ENCODE peak calls at places on chromosomes 7 and 10, in seven cellular contexts. N is GDM1, W is upper lobe of right lung, Y is NCI-H1105 treated with DMSO at 0.1 percent for 48 hours, G is pancreas, K is osteocyte, J is head of caudate nucleus. I is an unnamed sample.

GRCh38 chr7:100674441-100675407 is 1.2 kb downstream of the GNB2 start:
- DNase-seq in N (no peak), W (peak; percentile 78), Y (no peak), G (peak; percentile 63), K (no peak), J (no peak), I (no peak)

GRCh38 chr10:28202941-28203352 is 99.9 kb downstream of the MPP7 start:
- DNase-seq in N (no peak), W (no peak), Y (no peak), G (peak; percentile 10), K (no peak), J (no peak), I (no peak)

GRCh38 chr10:131165092-131165491 is 146.4 kb downstream of the TCERG1L start:
- DNase-seq in N (no peak), W (no peak), Y (no peak), G (no peak), K (no peak), J (no peak), I (no peak)

GRCh38 chr10:86188326-86188725 is 178.3 kb downstream of the GRID1 start:
- DNase-seq in N (no peak), W (peak; percentile 32), Y (no peak), G (no peak), K (peak; percentile 62), J (peak; percentile 72), I (no peak)

GRCh38 chr10:50988792-50989191 is 85.5 kb upstream of the PRKG1 start:
- DNase-seq in N (no peak), W (no peak), Y (no peak), G (no peak), K (no peak), J (no peak), I (no peak)

GRCh38 chr7:68063171-68063570 is 1066.5 kb downstream of the TYW1 start:
- DNase-seq in N (no peak), W (no peak), Y (no peak), G (peak; percentile 12), K (no peak), J (peak; percentile 39), I (peak; percentile 28)

GRCh38 chr7:155992107-155992506 is 179.8 kb upstream of the SHH start:
- DNase-seq in N (no peak), W (no peak), Y (no peak), G (no peak), K (no peak), J (no peak), I (no peak)

GRCh38 chr10:92574545-92575377 is 868 bp upstream of the IDE start:
- DNase-seq in N (no peak), W (no peak), Y (peak; percentile 30), G (no peak), K (no peak), J (no peak), I (peak; percentile 66)

GRCh38 chr10:101772895-101773761 is 2.8 kb downstream of the FGF8 start:
- DNase-seq in N (no peak), W (peak; percentile 25), Y (no peak), G (no peak), K (peak; percentile 60), J (peak; percentile 20), I (no peak)

GRCh38 chr10:2985729-2986232 is 81.6 kb upstream of the PFKP start:
- DNase-seq in N (no peak), W (peak; percentile 75), Y (no peak), G (peak; percentile 58), K (no peak), J (no peak), I (no peak)

GRCh38 chr7:129072410-129073063 is 17.6 kb upstream of the TNPO3 start:
- DNase-seq in N (peak; percentile 1), W (no peak), Y (no peak), G (no peak), K (peak; percentile 44), J (no peak), I (peak; percentile 3)

GRCh38 chr7:2796358-2797352 is 47.5 kb downstream of the GNA12 start:
- DNase-seq in N (no peak), W (no peak), Y (no peak), G (no peak), K (no peak), J (no peak), I (no peak)

GRCh38 chr7:80361948-80362347 is 149.9 kb downstream of the GNAT3 start:
- DNase-seq in N (no peak), W (no peak), Y (no peak), G (no peak), K (no peak), J (no peak), I (no peak)

GRCh38 chr10:104580774-104581675 is 60.1 kb upstream of the SORCS3 start:
- DNase-seq in N (peak; percentile 17), W (peak; percentile 70), Y (peak; percentile 50), G (peak; percentile 80), K (no peak), J (peak; percentile 87), I (peak; percentile 34)

GRCh38 chr10:128463991-128464755 is 337.9 kb upstream of the MKI67 start:
- DNase-seq in N (no peak), W (peak; percentile 76), Y (no peak), G (no peak), K (peak; percentile 97), J (peak; percentile 53), I (no peak)

GRCh38 chr7:74097937-74098614 is 14.5 kb downstream of the LIMK1 start:
- DNase-seq in N (no peak), W (no peak), Y (no peak), G (no peak), K (no peak), J (no peak), I (no peak)

GRCh38 chr7:151598045-151598444 is 78.3 kb upstream of the RHEB start:
- DNase-seq in N (no peak), W (no peak), Y (no peak), G (no peak), K (no peak), J (no peak), I (no peak)

GRCh38 chr10:110504111-110504735 is 6.5 kb downstream of the DUSP5 start:
- DNase-seq in N (peak; percentile 11), W (no peak), Y (no peak), G (no peak), K (no peak), J (no peak), I (no peak)

GRCh38 chr7:148699772-148700629 is 1.3 kb downstream of the CUL1 start:
- DNase-seq in N (no peak), W (no peak), Y (peak; percentile 25), G (no peak), K (no peak), J (no peak), I (no peak)

GRCh38 chr7:111855161-111855841 is 293.0 kb upstream of the IMMP2L start:
- DNase-seq in N (peak; percentile 32), W (no peak), Y (peak; percentile 43), G (peak; percentile 22), K (no peak), J (peak; percentile 74), I (peak; percentile 16)

GRCh38 chr7:68176974-68177373 is 1180.3 kb downstream of the TYW1 start:
- DNase-seq in N (no peak), W (no peak), Y (peak; percentile 45), G (peak; percentile 56), K (no peak), J (peak; percentile 54), I (peak; percentile 89)

GRCh38 chr10:80598084-80598798 is 60.5 kb downstream of the SH2D4B start:
- DNase-seq in N (peak; percentile 7), W (no peak), Y (no peak), G (no peak), K (no peak), J (no peak), I (no peak)

GRCh38 chr10:63214586-63214985 is 81.5 kb downstream of the NRBF2 start:
- DNase-seq in N (no peak), W (no peak), Y (no peak), G (no peak), K (no peak), J (no peak), I (no peak)

GRCh38 chr7:65746398-65746669 is 126.5 kb upstream of the VKORC1L1 start:
- DNase-seq in N (no peak), W (no peak), Y (no peak), G (no peak), K (no peak), J (no peak), I (no peak)

GRCh38 chr7:19143930-19144574 is 1.2 kb downstream of the FERD3L start:
- DNase-seq in N (no peak), W (no peak), Y (no peak), G (no peak), K (no peak), J (no peak), I (no peak)

GRCh38 chr7:33452805-33453502 is 323.6 kb downstream of the BBS9 start:
- DNase-seq in N (no peak), W (no peak), Y (no peak), G (no peak), K (no peak), J (no peak), I (no peak)

GRCh38 chr10:24851595-24851994 is 100.8 kb downstream of the PRTFDC1 start:
- DNase-seq in N (no peak), W (no peak), Y (peak; percentile 75), G (peak; percentile 13), K (peak; percentile 38), J (no peak), I (no peak)

GRCh38 chr7:139358541-139359365 is 941 bp upstream of the LUC7L2 start:
- DNase-seq in N (no peak), W (peak; percentile 72), Y (peak; percentile 19), G (no peak), K (no peak), J (peak; percentile 50), I (no peak)

GRCh38 chr10:61793760-61794713 is 107.5 kb upstream of the ARID5B start:
- DNase-seq in N (no peak), W (no peak), Y (peak; percentile 61), G (no peak), K (no peak), J (no peak), I (no peak)

GRCh38 chr7:5429253-5429856 is 5.7 kb upstream of the TNRC18 start:
- DNase-seq in N (peak; percentile 78), W (peak; percentile 82), Y (peak; percentile 54), G (peak; percentile 72), K (no peak), J (no peak), I (no peak)

GRCh38 chr10:58806323-58806722 is 293.7 kb downstream of the BICC1 start:
- DNase-seq in N (no peak), W (no peak), Y (no peak), G (no peak), K (no peak), J (no peak), I (no peak)

GRCh38 chr7:70585071-70585470 is 546.9 kb upstream of the GALNT17 start:
- DNase-seq in N (no peak), W (no peak), Y (no peak), G (no peak), K (no peak), J (no peak), I (no peak)

GRCh38 chr10:132328738-132329137 is 3.3 kb upstream of the LRRC27 start:
- DNase-seq in N (no peak), W (no peak), Y (no peak), G (no peak), K (no peak), J (no peak), I (no peak)

GRCh38 chr7:17043012-17043877 is 161.5 kb upstream of the AGR3 start:
- DNase-seq in N (no peak), W (no peak), Y (no peak), G (no peak), K (no peak), J (no peak), I (no peak)

GRCh38 chr7:90239625-90240228 is 5.2 kb upstream of the CFAP69 start:
- DNase-seq in N (no peak), W (no peak), Y (no peak), G (no peak), K (no peak), J (no peak), I (no peak)

GRCh38 chr7:103150192-103150591 is 1.3 kb upstream of the NAPEPLD start:
- DNase-seq in N (no peak), W (no peak), Y (no peak), G (no peak), K (no peak), J (no peak), I (no peak)

GRCh38 chr7:155322530-155322929 is 24.9 kb downstream of the INSIG1 start:
- DNase-seq in N (no peak), W (no peak), Y (no peak), G (no peak), K (no peak), J (no peak), I (no peak)

GRCh38 chr7:13197501-13197900 is 510.1 kb downstream of the ARL4A start:
- DNase-seq in N (no peak), W (no peak), Y (no peak), G (no peak), K (no peak), J (no peak), I (no peak)